ENCODE peak calls at places on chromosomes 3 and 15, in ten cellular contexts. B is prostate gland; Q is CD4-positive, CD25-positive, alpha-beta regulatory T cell; H is transverse colon; W is bronchial epithelial cell; I is CD8-positive, alpha-beta memory T cell; E is SJSA1; U is NB4; O is AG10803; Z is astrocyte of the spinal cord. J is an unnamed sample.

GRCh38 chr3:135862361-135862760 is 103.2 kb upstream of the PPP2R3A start:
- DNase-seq in I (no peak), O (peak; percentile 77), H (no peak), Q (no peak), U (no peak), B (no peak), Z (no peak), W (no peak), E (no peak), J (no peak)

GRCh38 chr3:14534379-14535191 is 5.6 kb downstream of the GRIP2 start:
- DNase-seq in Q (no peak), U (no peak), Z (no peak), B (no peak), I (no peak), H (no peak), W (no peak), E (no peak), O (no peak), J (no peak)

GRCh38 chr15:48325400-48325799 is 5.8 kb upstream of the DUT start:
- DNase-seq in I (no peak), W (no peak), U (no peak), Q (no peak), E (no peak), B (no peak), H (no peak), O (no peak), Z (no peak), J (no peak)

GRCh38 chr15:71291723-71292122 is 176.5 kb downstream of the THSD4 start:
- DNase-seq in U (no peak), B (no peak), Q (no peak), H (no peak), Z (no peak), E (no peak), O (no peak), W (no peak), I (no peak), J (no peak)

GRCh38 chr3:184593201-184593922 is 31.8 kb downstream of the EPHB3 start:
- DNase-seq in B (no peak), Z (no peak), Q (no peak), E (no peak), W (no peak), I (no peak), H (no peak), O (no peak), U (no peak), J (no peak)

GRCh38 chr15:99994849-99995248 is 261.6 kb upstream of the LYSMD4 start:
- DNase-seq in E (no peak), I (no peak), O (no peak), U (no peak), Q (no peak), Z (no peak), B (no peak), H (no peak), W (no peak), J (no peak)

GRCh38 chr15:22229971-22230815 is 149.9 kb downstream of the OR4M2 start:
- DNase-seq in W (no peak), O (no peak), I (no peak), E (no peak), Z (no peak), Q (no peak), U (no peak), B (no peak), H (no peak), J (no peak)

GRCh38 chr15:101099183-101099582 is 152.7 kb downstream of the CHSY1 start:
- DNase-seq in B (no peak), Q (no peak), U (no peak), I (no peak), O (no peak), Z (no peak), E (no peak), H (no peak), W (peak; percentile 12), J (no peak)

GRCh38 chr3:154398084-154398967 is 31.7 kb downstream of the GPR149 start:
- DNase-seq in H (no peak), B (no peak), U (no peak), O (no peak), E (no peak), W (no peak), Q (no peak), I (no peak), Z (no peak), J (no peak)

GRCh38 chr3:38392604-38393163 is 46.1 kb downstream of the XYLB start:
- DNase-seq in Q (no peak), U (no peak), I (no peak), W (no peak), O (no peak), B (no peak), H (no peak), E (no peak), Z (no peak), J (no peak)
- H3K4me3 ChIP-seq in Q (no peak overlapping the region), U (no peak overlapping the region), I (no peak overlapping the region), W (no peak overlapping the region), O (no peak overlapping the region), B (no peak overlapping the region), H (no peak overlapping the region), E (no peak overlapping the region), Z (no peak overlapping the region), J (no peak overlapping the region)

DNA sequence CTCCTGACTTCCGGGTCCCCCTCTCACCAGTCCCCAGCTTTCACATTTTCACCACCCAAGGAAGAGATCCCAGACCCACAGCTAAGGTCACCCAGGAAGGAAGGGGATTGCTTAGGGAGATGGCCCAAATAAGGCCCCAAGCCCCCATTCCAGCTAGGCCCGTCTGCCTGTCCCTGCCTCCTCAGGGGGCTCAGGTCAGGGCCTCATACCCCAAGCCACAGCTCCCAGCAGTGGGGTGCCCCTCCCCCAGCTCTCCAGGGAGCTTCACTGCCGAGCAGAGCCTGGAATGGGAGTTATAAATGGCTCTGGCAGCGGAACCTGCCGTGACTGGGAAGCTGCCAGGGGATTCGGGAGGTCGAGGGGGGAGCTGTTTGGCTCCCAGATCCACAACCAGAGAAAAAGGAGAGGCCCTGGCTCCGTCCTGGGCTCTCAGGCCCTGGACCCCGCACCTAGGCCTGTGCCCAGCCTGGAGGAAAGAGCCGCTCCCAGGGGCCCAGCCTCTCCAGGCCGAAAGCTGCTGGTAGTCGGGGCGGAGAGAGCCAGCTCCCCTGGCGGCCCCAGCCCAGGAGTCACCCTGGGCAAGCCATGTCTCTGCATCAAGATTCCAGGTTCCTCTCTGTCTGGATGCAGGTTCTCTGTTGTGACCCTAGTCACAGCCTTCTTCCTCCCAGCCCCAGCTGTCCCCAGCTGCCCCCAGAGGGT is 550 bp downstream of the CCDC9B start:
- DNase-seq in U (no peak), I (no peak), Q (no peak), E (peak; percentile 84), B (peak; percentile 69), O (peak; percentile 92), W (no peak), H (peak; percentile 76), Z (peak; percentile 71), J (no peak)
- H3K4me3 ChIP-seq in U (no peak overlapping the region), I (no peak overlapping the region), Q (no peak overlapping the region), E (peak overlapping the region; percentile 49), B (peak overlapping the region; percentile 40), O (peak overlapping the region; percentile 79), W (peak overlapping the region; percentile 39), H (peak overlapping the region; percentile 53), Z (peak overlapping the region; percentile 49), J (peak overlapping the region; percentile 75)

DNA sequence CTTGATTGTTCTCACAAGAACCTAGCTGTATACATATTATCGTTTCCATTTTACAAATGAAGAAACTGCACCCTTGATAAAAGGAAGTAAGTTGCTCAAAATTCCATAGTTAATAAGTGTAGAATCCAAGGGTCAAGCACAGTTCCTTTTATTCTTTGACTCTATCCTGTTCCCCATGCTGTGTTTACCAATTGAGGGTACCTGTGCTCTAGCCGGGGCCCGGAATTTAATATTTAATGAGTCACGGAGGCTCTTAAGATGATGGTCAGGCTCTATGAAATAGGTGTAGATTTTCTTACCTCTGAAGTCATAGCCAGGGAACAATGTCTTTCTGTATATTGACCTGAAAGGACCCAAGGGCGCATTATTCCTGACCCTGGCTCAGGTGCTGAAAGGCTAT is 65.2 kb downstream of the LPP start:
- DNase-seq in W (no peak), Q (no peak), E (no peak), U (no peak), O (no peak), B (no peak), I (no peak), Z (no peak), H (no peak), J (no peak)
- H3K4me3 ChIP-seq in W (no peak overlapping the region), Q (no peak overlapping the region), E (no peak overlapping the region), U (no peak overlapping the region), O (no peak overlapping the region), B (no peak overlapping the region), I (no peak overlapping the region), Z (no peak overlapping the region), H (no peak overlapping the region), J (no peak overlapping the region)

DNA sequence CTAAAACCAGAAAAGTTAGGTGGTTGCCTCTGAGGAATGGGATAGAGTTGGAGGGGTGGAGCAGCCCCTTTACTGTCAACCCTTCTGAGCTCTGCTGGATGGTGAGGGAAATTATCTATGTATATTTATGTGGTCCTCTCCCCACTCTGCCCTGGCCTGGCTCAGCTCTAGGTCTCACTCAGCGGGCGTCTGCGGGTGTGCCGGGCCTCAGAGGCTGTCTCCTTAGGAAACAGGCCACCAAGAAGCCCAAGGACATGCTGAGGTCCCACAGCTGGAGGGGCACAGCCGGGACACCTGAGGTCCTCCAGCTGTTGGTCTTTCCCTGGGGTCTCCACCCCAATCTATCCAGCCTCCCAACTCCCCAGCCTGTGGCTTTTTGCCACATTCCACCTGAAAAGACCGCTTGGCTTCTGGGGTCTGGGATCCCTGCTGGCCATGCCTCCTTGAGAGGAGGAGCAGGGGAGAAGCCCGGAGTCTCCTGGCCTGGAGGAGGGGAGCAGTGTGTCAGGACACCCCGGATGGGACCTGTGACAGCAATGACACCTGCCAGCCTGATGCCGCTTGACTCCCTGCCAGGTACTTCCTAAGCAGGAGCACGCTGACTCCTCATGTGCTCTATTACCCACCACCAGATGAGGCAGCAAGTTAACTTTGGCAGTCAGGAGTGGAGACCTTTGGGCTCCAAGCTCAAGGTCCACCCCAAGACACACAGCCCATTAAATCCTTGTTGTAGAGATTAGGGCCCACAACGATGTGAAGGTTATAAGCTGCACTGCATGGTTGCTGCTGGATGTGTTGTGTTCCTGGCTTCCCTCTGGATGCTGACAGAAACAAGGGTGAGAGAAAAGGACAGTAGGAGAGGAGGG is at the start of gene SLC28A1:
- DNase-seq in O (no peak), Z (no peak), B (no peak), I (no peak), H (no peak), U (no peak), Q (no peak), W (no peak), E (no peak), J (no peak)
- H3K4me3 ChIP-seq in O (no peak within 1 kb of the TSS), Z (no peak within 1 kb of the TSS), B (no peak within 1 kb of the TSS), I (no peak within 1 kb of the TSS), H (no peak within 1 kb of the TSS), U (no peak within 1 kb of the TSS), Q (no peak within 1 kb of the TSS), W (no peak within 1 kb of the TSS), E (no peak within 1 kb of the TSS), J (no peak within 1 kb of the TSS)

DNA sequence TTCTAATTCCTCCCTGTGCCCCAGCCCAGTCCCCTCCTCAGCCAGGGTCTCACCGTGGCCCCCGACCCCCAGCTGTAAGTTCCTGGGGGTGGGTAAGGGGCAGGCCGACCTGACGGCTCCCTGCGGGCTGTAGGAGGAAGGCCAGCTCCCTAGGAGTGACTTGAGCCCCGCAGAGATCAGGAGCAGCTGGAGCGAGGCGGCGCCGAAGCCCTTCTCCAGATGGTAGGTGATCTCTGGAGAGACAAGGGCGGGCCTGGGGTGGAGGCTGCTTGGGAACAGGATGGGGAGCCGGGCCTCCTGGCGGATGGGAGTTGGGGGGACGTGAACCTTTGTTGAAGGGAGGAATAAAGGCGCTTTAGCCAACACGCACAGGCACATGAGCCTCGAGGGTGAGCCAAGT is 4.2 kb downstream of the SLC28A1 start:
- DNase-seq in Q (no peak), E (no peak), Z (no peak), I (no peak), H (no peak), U (no peak), W (no peak), O (no peak), B (no peak), J (no peak)
- H3K4me3 ChIP-seq in Q (no peak overlapping the region), E (no peak overlapping the region), Z (no peak overlapping the region), I (no peak overlapping the region), H (no peak overlapping the region), U (no peak overlapping the region), W (no peak overlapping the region), O (no peak overlapping the region), B (no peak overlapping the region), J (no peak overlapping the region)